ENCODE peak calls at places on chromosomes 1 and 21, in ten cellular contexts. C, R, Z, P, O, V, X, Y, B and D are unnamed samples.

GRCh38 chr1:204132718-204133117 is 19.1 kb downstream of the ETNK2 start:
- DNase-seq in C (no peak), R (no peak), Z (no peak), P (no peak), O (no peak), V (no peak), X (no peak), Y (no peak), B (no peak), D (no peak)

GRCh38 chr21:18522181-18522771 is 118.7 kb upstream of the TMPRSS15 start:
- DNase-seq in C (no peak), R (no peak), Z (no peak), P (no peak), O (no peak), V (no peak), X (no peak), Y (no peak), B (no peak), D (no peak)

GRCh38 chr1:217354900-217355299 is 276.0 kb downstream of the GPATCH2 start:
- DNase-seq in C (no peak), R (no peak), Z (no peak), P (no peak), O (no peak), V (no peak), X (no peak), Y (no peak), B (no peak), D (no peak)

GRCh38 chr1:22753396-22754083 is 42.9 kb downstream of the EPHB2 start:
- DNase-seq in C (no peak), R (no peak), Z (no peak), P (peak; percentile 82), O (peak; percentile 38), V (peak; percentile 31), X (no peak), Y (no peak), B (no peak), D (peak; percentile 72)

GRCh38 chr1:53553734-53554509 is 94.7 kb downstream of the DMRTB1 start:
- DNase-seq in C (no peak), R (no peak), Z (peak; percentile 41), P (no peak), O (no peak), V (no peak), X (no peak), Y (peak; percentile 28), B (peak; percentile 18), D (peak; percentile 10)

GRCh38 chr21:36773111-36773510 is 74.2 kb downstream of the SIM2 start:
- DNase-seq in C (peak; percentile 95), R (peak; percentile 26), Z (no peak), P (peak; percentile 89), O (peak; percentile 77), V (no peak), X (peak; percentile 96), Y (peak; percentile 82), B (no peak), D (peak; percentile 16)

GRCh38 chr1:212699839-212700596 is at the start of gene BATF3:
- DNase-seq in C (no peak), R (peak; percentile 53), Z (peak; percentile 88), P (no peak), O (peak; percentile 22), V (no peak), X (peak; percentile 37), Y (peak; percentile 73), B (peak; percentile 81), D (peak; percentile 51)

GRCh38 chr1:51897699-51898031 is 19.1 kb upstream of the NRDC start:
- DNase-seq in C (no peak), R (peak; percentile 52), Z (no peak), P (peak; percentile 97), O (no peak), V (no peak), X (no peak), Y (no peak), B (no peak), D (no peak)

GRCh38 chr21:45443595-45444181 is 38.7 kb downstream of the COL18A1 start:
- DNase-seq in C (no peak), R (no peak), Z (peak; percentile 48), P (no peak), O (no peak), V (no peak), X (no peak), Y (no peak), B (no peak), D (no peak)

GRCh38 chr21:25925064-25925463 is 190.3 kb downstream of the GABPA start:
- DNase-seq in C (no peak), R (no peak), Z (no peak), P (no peak), O (no peak), V (no peak), X (no peak), Y (no peak), B (no peak), D (no peak)

GRCh38 chr21:44253832-44254700 is 7.6 kb downstream of the DNMT3L start:
- DNase-seq in C (peak; percentile 13), R (no peak), Z (peak; percentile 68), P (no peak), O (no peak), V (no peak), X (no peak), Y (peak; percentile 46), B (peak; percentile 58), D (no peak)

GRCh38 chr1:152461544-152461943 is 47.5 kb upstream of the CRNN start:
- DNase-seq in C (peak; percentile 57), R (peak; percentile 78), Z (no peak), P (peak; percentile 38), O (no peak), V (no peak), X (peak; percentile 45), Y (no peak), B (no peak), D (no peak)

GRCh38 chr21:39908265-39908923 is 41.2 kb downstream of the PCP4 start:
- DNase-seq in C (no peak), R (no peak), Z (no peak), P (no peak), O (no peak), V (no peak), X (no peak), Y (no peak), B (no peak), D (no peak)
- TF ChIP-seq POLR2A in C (no peak), R (no peak), Z (no peak), P (no peak), O (no peak), V (no peak), X (no peak), Y (no peak), B (no peak), D (no peak)

GRCh38 chr1:95230768-95231191 is 3.2 kb upstream of the RWDD3 start:
- DNase-seq in C (no peak), R (no peak), Z (no peak), P (no peak), O (no peak), V (no peak), X (peak; percentile 40), Y (no peak), B (no peak), D (no peak)
- H3K4me1 ChIP-seq in C (no peaks in the 10 kb centered on the region), R (peaks cover 15% of the 10 kb centered on the region), Z (peaks cover 17% of the 10 kb centered on the region), P (peaks cover 1% of the 10 kb centered on the region), O (no peaks in the 10 kb centered on the region), V (no peaks in the 10 kb centered on the region), X (peaks cover 40% of the 10 kb centered on the region), Y (no peaks in the 10 kb centered on the region), B (peaks cover 21% of the 10 kb centered on the region), D (peaks cover 10% of the 10 kb centered on the region)

DNA sequence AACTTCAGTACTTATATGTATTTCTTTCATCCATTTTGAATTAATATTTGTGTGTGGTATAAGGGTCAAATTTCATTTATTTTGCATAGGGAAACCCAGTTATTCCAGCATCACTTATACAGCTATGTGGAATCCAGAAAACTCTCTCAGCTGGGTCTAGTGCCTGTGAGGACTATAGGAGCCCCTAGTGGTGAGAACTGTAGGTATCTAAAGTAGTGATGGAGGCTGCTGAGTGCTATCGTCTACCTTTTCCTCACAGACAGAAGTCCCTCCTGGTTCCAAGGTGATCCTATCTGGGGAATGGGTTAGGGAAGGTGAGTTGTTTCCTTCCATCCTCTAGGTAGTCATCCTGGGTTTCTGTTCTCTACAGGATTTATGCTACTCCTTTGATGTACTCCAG is 352.0 kb upstream of the C1orf87 start:
- DNase-seq in C (no peak), R (no peak), Z (no peak), P (no peak), O (no peak), V (no peak), X (no peak), Y (no peak), B (no peak), D (no peak)
- TF ChIP-seq CTCF in C (peak; percentile 13), R (no peak), Z (no peak), P (no peak), O (no peak), V (no peak), X (no peak), Y (no peak), B (no peak), D (no peak)

GRCh38 chr1:99648107-99648506 is 2.2 kb downstream of the PALMD start:
- DNase-seq in C (peak; percentile 85), R (peak; percentile 58), Z (no peak), P (no peak), O (no peak), V (no peak), X (no peak), Y (no peak), B (peak; percentile 76), D (no peak)

GRCh38 chr1:99645199-99645598 is 714 bp upstream of the PALMD start:
- DNase-seq in C (peak; percentile 87), R (peak; percentile 48), Z (no peak), P (peak; percentile 30), O (peak; percentile 62), V (peak; percentile 28), X (no peak), Y (no peak), B (peak; percentile 78), D (peak; percentile 73)

GRCh38 chr1:99645699-99646531 is at the start of gene PALMD:
- DNase-seq in C (peak; percentile 68), R (peak; percentile 40), Z (no peak), P (peak; percentile 15), O (peak; percentile 49), V (no peak), X (peak; percentile 51), Y (no peak), B (peak; percentile 77), D (peak; percentile 24)

GRCh38 chr1:99646885-99647284 is 972 bp downstream of the PALMD start:
- DNase-seq in C (no peak), R (no peak), Z (no peak), P (no peak), O (no peak), V (no peak), X (no peak), Y (no peak), B (no peak), D (no peak)

DNA sequence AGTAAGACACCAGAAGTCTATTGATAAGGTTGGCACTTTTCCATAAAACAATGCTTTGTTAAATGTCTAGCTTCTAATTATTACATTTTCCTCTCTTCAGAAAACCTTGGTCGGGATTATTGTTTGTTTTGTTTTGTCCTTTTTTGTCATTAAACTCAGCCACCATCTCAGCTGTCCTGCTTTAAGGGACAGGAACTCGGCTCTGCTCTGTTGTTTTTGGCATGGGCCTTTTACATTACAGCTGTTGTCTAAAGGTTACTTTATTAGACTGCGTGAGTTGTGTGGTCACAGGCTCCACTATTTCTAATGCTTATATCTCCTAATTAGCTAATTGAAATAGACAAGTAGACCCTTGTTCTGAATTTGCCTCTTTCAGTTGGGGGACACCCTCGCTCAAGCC is 1.5 kb downstream of the PALMD start:
- DNase-seq in C (peak; percentile 44), R (no peak), Z (no peak), P (no peak), O (no peak), V (no peak), X (no peak), Y (no peak), B (no peak), D (no peak)
- TF ChIP-seq POLR2A in C (no peak), R (no peak), Z (no peak), P (no peak), O (no peak), V (no peak), X (no peak), Y (no peak), B (no peak), D (no peak)

GRCh38 chr1:228160201-228160761 is 5.3 kb upstream of the IBA57 start:
- DNase-seq in C (no peak), R (no peak), Z (peak; percentile 65), P (no peak), O (no peak), V (no peak), X (no peak), Y (peak; percentile 28), B (peak; percentile 65), D (no peak)
- H3K4me1 ChIP-seq in C (no peaks in the 10 kb centered on the region), R (peaks cover 6% of the 10 kb centered on the region), Z (peaks cover 43% of the 10 kb centered on the region), P (peaks cover 9% of the 10 kb centered on the region), O (peaks cover 10% of the 10 kb centered on the region), V (no peaks in the 10 kb centered on the region), X (peaks cover 45% of the 10 kb centered on the region), Y (no peaks in the 10 kb centered on the region), B (peaks cover 60% of the 10 kb centered on the region), D (peaks cover 5% of the 10 kb centered on the region)